ENCODE peak calls at places on chromosome 21, in ten cellular contexts. C, B, M, V, Y, O, G, P, T and R are unnamed samples.

GRCh38 chr21:29091032-29091431 is 17.6 kb upstream of the CCT8 start:
- DNase-seq in P (no peak), O (no peak), V (peak; percentile 67), B (no peak), C (no peak), M (no peak), Y (peak; percentile 87), T (peak; percentile 84), G (peak; percentile 86), R (no peak)

GRCh38 chr21:34593423-34593822 is 21.5 kb downstream of the RCAN1 start:
- DNase-seq in Y (no peak), C (no peak), V (no peak), M (no peak), T (no peak), O (no peak), P (no peak), B (no peak), G (no peak), R (no peak)

GRCh38 chr21:26777166-26777565 is 68.0 kb downstream of the ADAMTS1 start:
- DNase-seq in G (peak; percentile 42), Y (no peak), C (no peak), V (no peak), T (no peak), P (no peak), B (no peak), M (no peak), O (no peak), R (no peak)

GRCh38 chr21:26070822-26071425 is 99.6 kb downstream of the APP start:
- DNase-seq in T (peak; percentile 86), M (no peak), Y (peak; percentile 29), V (no peak), O (peak; percentile 28), B (no peak), C (peak; percentile 38), G (peak; percentile 45), P (no peak), R (no peak)

GRCh38 chr21:46322351-46323226 is 1.1 kb downstream of the C21orf58 start:
- DNase-seq in V (no peak), P (peak; percentile 53), Y (peak; percentile 27), C (no peak), B (no peak), T (peak; percentile 45), M (no peak), G (peak; percentile 46), O (peak; percentile 12), R (no peak)

GRCh38 chr21:37427221-37427620 is 60.6 kb downstream of the DYRK1A start:
- DNase-seq in P (no peak), C (no peak), V (no peak), M (no peak), G (no peak), B (no peak), Y (no peak), O (no peak), T (no peak), R (no peak)

GRCh38 chr21:44370027-44370735 is 16.8 kb downstream of the TRPM2 start:
- DNase-seq in Y (peak; percentile 43), O (no peak), B (no peak), T (peak; percentile 45), P (peak; percentile 74), M (peak; percentile 74), G (peak; percentile 9), C (no peak), V (no peak), R (peak; percentile 69)

GRCh38 chr21:45623436-45623835 is 20.1 kb upstream of the PCBP3 start:
- DNase-seq in G (no peak), O (no peak), C (no peak), P (no peak), Y (no peak), M (peak; percentile 54), B (no peak), V (no peak), T (no peak), R (no peak)

GRCh38 chr21:41623945-41624344 is 116.0 kb upstream of the TMPRSS2 start:
- DNase-seq in C (no peak), P (no peak), O (no peak), M (no peak), T (no peak), G (no peak), B (no peak), V (no peak), Y (no peak), R (no peak)
- TF ChIP-seq CTCF in C (no peak), P (no peak), O (no peak), M (no peak), T (no peak), G (no peak), B (no peak), V (no peak), Y (no peak), R (no peak)

GRCh38 chr21:17679002-17679600 is 66.4 kb upstream of the BTG3 start:
- DNase-seq in V (peak; percentile 39), P (no peak), C (no peak), T (peak; percentile 74), Y (peak; percentile 72), B (no peak), O (no peak), M (no peak), G (peak; percentile 78), R (no peak)
- TF ChIP-seq CTCF in V (peak; percentile 87), P (peak; percentile 64), C (peak; percentile 85), T (peak; percentile 92), Y (peak; percentile 63), B (peak; percentile 38), O (peak; percentile 92), M (peak; percentile 91), G (peak; percentile 92), R (peak; percentile 93)

GRCh38 chr21:31505975-31506374 is 153.5 kb upstream of the SOD1 start:
- DNase-seq in G (no peak), C (no peak), Y (no peak), M (no peak), O (no peak), V (no peak), T (no peak), P (no peak), B (no peak), R (no peak)

GRCh38 chr21:31514598-31514997 is 144.9 kb upstream of the SOD1 start:
- DNase-seq in T (no peak), M (no peak), C (no peak), G (no peak), O (no peak), V (no peak), B (no peak), Y (no peak), P (no peak), R (no peak)

GRCh38 chr21:31503939-31504338 is 155.6 kb upstream of the SOD1 start:
- DNase-seq in V (no peak), B (no peak), Y (peak; percentile 89), C (no peak), T (no peak), P (no peak), O (no peak), G (no peak), M (no peak), R (no peak)

GRCh38 chr21:31511258-31511657 is 148.2 kb upstream of the SOD1 start:
- DNase-seq in B (no peak), C (no peak), Y (no peak), O (no peak), T (no peak), V (no peak), M (no peak), G (no peak), P (no peak), R (no peak)

DNA sequence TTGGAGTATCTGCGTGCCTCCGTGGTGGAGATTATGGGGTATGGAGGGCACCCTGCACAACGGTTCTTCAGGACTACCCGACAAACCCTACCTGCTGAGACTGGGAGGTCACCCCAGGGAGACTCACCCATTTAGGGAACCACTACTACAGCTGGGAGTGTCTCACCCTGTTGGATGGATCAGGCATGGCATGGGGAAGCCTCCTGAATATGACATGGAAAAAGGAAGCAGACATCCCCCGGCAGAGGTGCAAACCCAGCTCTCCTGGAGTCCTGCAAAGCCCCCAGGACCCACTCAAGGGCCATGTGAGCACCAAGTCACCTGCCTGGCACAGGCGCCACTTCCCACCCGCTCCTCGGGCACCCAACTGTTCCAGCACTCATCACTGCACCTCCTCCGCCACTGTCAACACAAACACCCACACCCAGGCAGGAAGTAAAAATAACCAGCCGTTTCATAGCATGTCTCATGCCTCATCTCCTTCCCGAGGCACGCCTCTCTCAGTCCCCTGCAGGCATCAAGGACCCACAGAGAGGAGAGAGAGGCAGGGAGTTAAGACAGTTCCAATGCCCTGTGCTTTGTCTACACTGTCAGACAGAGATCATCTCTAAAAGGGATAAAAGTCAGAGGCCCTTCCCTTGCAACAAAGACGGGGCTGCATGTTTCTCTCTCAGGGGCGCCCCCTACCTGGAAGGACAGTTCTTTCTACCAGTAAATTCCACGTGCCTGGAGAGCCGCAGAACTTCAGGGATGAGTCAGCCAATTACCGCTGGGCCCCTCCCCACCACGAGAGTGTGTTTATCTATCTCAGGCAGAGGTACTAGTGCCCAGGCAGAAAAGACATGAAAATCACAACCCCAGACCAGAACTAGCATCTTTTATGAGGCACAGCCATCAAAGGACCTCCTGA is 150.1 kb upstream of the SOD1 start:
- DNase-seq in C (no peak), T (no peak), Y (peak; percentile 67), M (no peak), V (peak; percentile 73), P (no peak), B (no peak), O (peak; percentile 71), G (no peak), R (no peak)
- TF ChIP-seq CTCF in C (no peak), T (no peak), Y (peak; percentile 56), M (no peak), V (peak; percentile 77), P (no peak), B (no peak), O (peak; percentile 36), G (no peak), R (peak; percentile 50)

GRCh38 chr21:42550817-42551216 is 37.2 kb downstream of the SLC37A1 start:
- DNase-seq in V (peak; percentile 77), M (peak; percentile 3), G (no peak), P (no peak), O (no peak), Y (peak; percentile 12), T (no peak), C (no peak), B (no peak), R (no peak)

GRCh38 chr21:42554251-42554937 is 40.7 kb downstream of the SLC37A1 start:
- DNase-seq in G (no peak), Y (no peak), V (no peak), M (peak; percentile 41), B (no peak), T (no peak), C (no peak), P (peak; percentile 23), O (no peak), R (no peak)

GRCh38 chr21:42552407-42553336 is 39.0 kb downstream of the SLC37A1 start:
- DNase-seq in V (no peak), O (no peak), P (peak; percentile 16), G (no peak), B (no peak), M (peak; percentile 28), C (no peak), Y (no peak), T (no peak), R (no peak)

GRCh38 chr21:42555756-42556438 is 42.2 kb downstream of the SLC37A1 start:
- DNase-seq in B (no peak), C (no peak), G (no peak), P (peak; percentile 21), T (no peak), Y (no peak), O (no peak), V (no peak), M (peak; percentile 58), R (no peak)

DNA sequence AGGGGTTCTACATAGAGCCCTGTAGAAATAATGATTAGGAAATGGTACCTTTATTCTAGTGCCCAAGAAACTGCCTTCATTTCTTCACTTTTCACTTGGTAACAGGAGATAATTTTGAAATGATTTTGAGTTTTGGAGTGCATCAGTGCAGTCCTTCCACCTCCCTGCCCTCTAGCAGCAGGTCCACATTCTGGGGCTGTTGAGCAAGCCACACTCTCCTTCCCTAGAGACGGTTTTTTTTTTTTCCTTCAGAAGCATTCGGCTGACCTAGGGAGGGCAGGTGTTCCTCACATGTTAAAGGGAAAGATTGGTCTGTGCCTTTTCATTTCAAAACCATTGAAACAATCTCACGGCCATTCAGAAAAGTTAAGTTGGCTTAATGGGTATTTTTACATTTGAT is 39.8 kb downstream of the SLC37A1 start:
- DNase-seq in M (peak; percentile 3), G (no peak), P (no peak), T (no peak), C (no peak), O (no peak), Y (no peak), B (no peak), V (no peak), R (no peak)
- TF ChIP-seq CTCF in M (no peak), G (no peak), P (no peak), T (no peak), C (no peak), O (no peak), Y (no peak), B (no peak), V (no peak), R (no peak)